ENCODE peak calls at places on chromosomes 13 and 19, in nine cellular contexts. N, T, V, X, A, K, J, H and M are unnamed samples. For H3K4me1, the result is how much of the 10 kb centered on the place peaks cover.

GRCh38 chr19:1153891-1154730 is 20.0 kb downstream of the SBNO2 start:
- DNase-seq in J (no peak), H (no peak), X (no peak), K (no peak), A (no peak), N (no peak), T (no peak), V (no peak), M (peak)

GRCh38 chr13:31588331-31588730 is 151.0 kb upstream of the RXFP2 start:
- DNase-seq in J (no peak), X (no peak), A (no peak), V (no peak), N (no peak), K (no peak), H (no peak), T (no peak), M (no peak)

GRCh38 chr19:7902796-7903243 is 857 bp upstream of the MAP2K7 start:
- DNase-seq in X (no peak), V (no peak), N (no peak), K (no peak), T (no peak), H (peak), A (no peak), J (no peak), M (no peak)

GRCh38 chr13:41590643-41591042 is 133.3 kb downstream of the RGCC start:
- DNase-seq in J (no peak), V (no peak), X (no peak), N (no peak), H (peak), T (no peak), A (no peak), K (no peak), M (no peak)

GRCh38 chr13:113616991-113617749 is 32.6 kb downstream of the TFDP1 start:
- DNase-seq in V (no peak), X (no peak), T (no peak), A (no peak), K (peak), N (peak), H (no peak), J (peak), M (no peak)

GRCh38 chr19:6590458-6591319 is at the start of gene CD70:
- DNase-seq in T (peak), N (no peak), X (no peak), H (no peak), A (no peak), J (no peak), K (peak), V (no peak), M (no peak)

GRCh38 chr13:44930907-44931676 is 58.2 kb downstream of the NUFIP1 start:
- DNase-seq in X (no peak), H (peak), A (no peak), T (no peak), K (peak), N (no peak), J (peak), V (no peak), M (no peak)

GRCh38 chr13:94548382-94549240 is 47.3 kb downstream of the TGDS start:
- DNase-seq in K (peak), T (peak), H (peak), A (peak), J (peak), N (peak), V (peak), X (peak), M (peak)

GRCh38 chr19:32067686-32068085 is 277.7 kb upstream of the ZNF507 start:
- DNase-seq in J (no peak), H (no peak), T (no peak), X (no peak), N (no peak), V (no peak), A (no peak), K (peak), M (no peak)

GRCh38 chr19:7340959-7341837 is 7.5 kb upstream of the ARHGEF18 start:
- DNase-seq in T (peak), V (peak), J (peak), N (peak), K (peak), H (peak), A (peak), X (peak), M (peak)

GRCh38 chr13:113599396-113599795 is 14.8 kb downstream of the TFDP1 start:
- DNase-seq in J (no peak), N (no peak), V (no peak), X (peak), K (no peak), A (no peak), T (no peak), H (no peak), M (peak)

GRCh38 chr13:27857271-27857670 is 62.5 kb upstream of the PDX1 start:
- DNase-seq in K (peak), J (no peak), T (no peak), A (no peak), X (no peak), H (no peak), N (no peak), V (no peak), M (no peak)

GRCh38 chr19:45322311-45322710 is 364 bp downstream of the CKM start:
- DNase-seq in A (no peak), X (no peak), J (no peak), K (no peak), V (no peak), H (no peak), N (no peak), T (no peak), M (no peak)

GRCh38 chr13:93689333-93689732 is 462.7 kb downstream of the GPC6 start:
- DNase-seq in A (no peak), V (no peak), H (peak), X (no peak), J (no peak), T (no peak), K (no peak), N (peak), M (no peak)

GRCh38 chr19:7811989-7812388 is 18.0 kb upstream of the EVI5L start:
- DNase-seq in V (no peak), J (no peak), N (peak), X (no peak), K (no peak), T (no peak), A (no peak), H (no peak), M (no peak)

GRCh38 chr13:19864018-19864338 is 529 bp upstream of the ZMYM5 start:
- DNase-seq in X (peak), A (no peak), N (no peak), H (no peak), V (peak), K (peak), J (peak), T (no peak), M (peak)

GRCh38 chr19:5718032-5718578 is 1.8 kb downstream of the LONP1 start:
- DNase-seq in A (no peak), K (no peak), V (no peak), N (peak), T (no peak), H (no peak), X (no peak), J (peak), M (no peak)

GRCh38 chr19:2923510-2923909 is 21.3 kb downstream of the ZNF77 start:
- DNase-seq in K (no peak), T (no peak), A (no peak), J (peak), X (no peak), V (no peak), H (peak), N (peak), M (no peak)

GRCh38 chr13:93004919-93005318 is 221.7 kb upstream of the GPC6 start:
- DNase-seq in V (no peak), N (peak), K (peak), T (no peak), X (no peak), J (peak), H (no peak), A (no peak), M (no peak)

GRCh38 chr19:994516-994915 is 5.7 kb upstream of the GRIN3B start:
- DNase-seq in A (no peak), H (no peak), V (no peak), J (no peak), X (no peak), K (no peak), N (no peak), T (no peak), M (no peak)

GRCh38 chr13:74573654-74574053 is 439.4 kb upstream of the KLF12 start:
- DNase-seq in N (no peak), J (peak), V (no peak), A (no peak), T (no peak), H (no peak), X (no peak), K (peak), M (no peak)

GRCh38 chr13:37701972-37702371 is 103.4 kb upstream of the POSTN start:
- DNase-seq in A (no peak), V (peak), K (no peak), H (peak), N (peak), T (no peak), X (no peak), J (peak), M (no peak)

GRCh38 chr13:86813198-86813597 is 858.0 kb upstream of the SLITRK5 start:
- DNase-seq in N (no peak), K (peak), H (no peak), J (no peak), X (no peak), T (no peak), A (no peak), V (no peak), M (no peak)

GRCh38 chr19:41327076-41327475 is 17.1 kb downstream of the CCDC97 start:
- DNase-seq in A (no peak), H (no peak), V (no peak), K (no peak), J (no peak), T (no peak), X (no peak), N (no peak), M (no peak)
- H3K4me1 ChIP-seq in A (under half), H (half or more), V (half or more), K (half or more), J (under half), T (under half), X (half or more), N (half or more), M (half or more)

DNA sequence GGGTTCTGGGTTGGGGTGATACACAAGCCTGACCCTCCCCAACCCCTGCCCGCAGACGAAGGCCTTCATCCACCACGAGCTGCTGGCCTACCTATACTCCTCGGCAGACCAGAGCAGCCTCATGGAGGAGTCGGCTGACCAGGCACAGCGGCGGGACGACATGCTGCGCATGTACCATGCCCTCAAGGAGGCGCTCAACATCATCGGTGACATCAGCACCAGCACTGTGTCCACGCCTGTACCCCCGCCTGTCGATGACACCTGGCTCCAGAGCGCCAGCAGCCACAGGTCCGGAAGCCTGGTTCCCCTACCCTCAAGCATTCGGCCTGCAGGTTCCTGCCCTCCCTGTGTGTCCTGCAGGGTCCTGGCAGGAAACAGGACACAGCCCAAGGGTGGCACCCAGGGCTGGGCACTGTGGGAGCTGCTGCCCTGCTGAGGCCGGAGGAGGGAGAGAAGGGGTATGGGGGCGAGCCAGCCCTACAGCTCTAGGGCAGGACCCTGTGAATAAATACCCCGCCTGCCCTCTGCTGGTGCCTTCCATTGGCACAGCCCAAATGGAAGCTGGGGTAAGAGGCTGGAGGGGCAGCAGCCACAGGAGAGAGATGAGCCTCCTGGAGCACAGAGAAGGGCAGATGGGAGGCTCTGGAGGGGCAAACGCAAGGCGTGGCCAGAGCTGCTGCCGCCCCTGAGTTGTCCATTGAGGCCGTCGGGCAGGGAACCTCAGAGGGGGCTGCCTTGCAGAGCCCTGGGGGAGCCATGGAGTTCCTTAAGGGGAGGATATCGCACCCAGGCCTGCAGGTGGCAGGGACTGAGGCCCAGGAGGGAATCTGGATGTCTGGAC is 6.8 kb downstream of the TMED1 start:
- DNase-seq in V (peak), T (no peak), N (no peak), K (peak), A (no peak), X (peak), H (peak), J (no peak), M (no peak)
- TF ChIP-seq CTCF in V (no peak), T (no peak), N (no peak), K (peak), A (no peak), X (no peak), H (peak), J (no peak), M (no peak)

GRCh38 chr13:77213644-77214043 is 113.2 kb downstream of the MYCBP2 start:
- DNase-seq in N (peak), J (peak), V (no peak), T (no peak), X (no peak), K (no peak), H (peak), A (no peak), M (no peak)
- H3K27ac ChIP-seq in N (no peak), J (no peak), V (no peak), T (no peak), X (no peak), K (no peak), H (no peak), A (no peak), M (no peak)

DNA sequence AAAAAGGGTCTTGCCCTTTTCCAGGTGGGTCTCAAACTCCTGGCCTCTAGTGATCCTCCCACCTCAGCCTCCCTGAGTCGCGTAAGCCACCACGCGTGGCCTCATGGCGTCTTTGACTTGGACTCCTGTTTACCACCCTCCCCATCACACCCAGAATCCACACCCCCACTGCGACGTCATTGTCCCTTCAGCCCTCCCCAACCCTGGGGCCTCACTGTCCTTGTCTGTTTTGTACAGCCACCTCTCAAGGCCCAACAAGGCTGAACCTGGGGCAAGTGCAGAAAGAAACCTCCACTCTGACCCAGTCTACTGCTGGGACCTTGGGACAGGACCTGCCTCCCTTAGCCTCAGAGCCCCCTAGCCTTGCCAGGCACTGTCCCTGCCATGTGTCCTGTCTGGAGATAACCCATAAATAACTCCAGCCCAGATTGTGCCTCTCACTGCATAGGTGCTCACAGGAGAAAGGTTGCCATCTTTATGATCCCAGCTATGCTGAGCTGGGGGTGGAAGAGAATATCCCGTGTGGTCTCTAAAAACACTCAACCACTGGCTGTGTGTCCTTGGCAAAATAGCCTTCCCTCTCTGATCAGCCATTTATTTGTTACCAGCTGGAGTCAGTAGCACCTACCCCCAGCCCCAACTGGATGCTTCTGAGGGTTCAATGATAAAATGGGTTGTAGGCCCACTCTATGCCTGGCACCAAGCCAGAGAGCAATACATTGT is 1.8 kb upstream of the IFI30 start:
- DNase-seq in X (peak), K (no peak), J (no peak), T (peak), H (no peak), V (no peak), N (no peak), A (no peak), M (peak)
- H3K4me1 ChIP-seq in X (under half), K (under half), J (under half), T (under half), H (under half), V (under half), N (under half), A (under half), M (under half)

GRCh38 chr13:90883592-90883991 is 463.9 kb upstream of the MIR17HG start:
- DNase-seq in H (peak), X (no peak), J (no peak), V (no peak), A (no peak), T (no peak), N (no peak), K (no peak), M (no peak)
- TF ChIP-seq CTCF in H (peak), X (no peak), J (no peak), V (no peak), A (no peak), T (no peak), N (no peak), K (no peak), M (no peak)

GRCh38 chr13:50998326-50998725 is 88.7 kb downstream of the RNASEH2B start:
- DNase-seq in K (no peak), H (no peak), V (no peak), J (no peak), A (no peak), X (no peak), T (no peak), N (no peak), M (no peak)

GRCh38 chr13:51001335-51001734 is 91.7 kb downstream of the RNASEH2B start:
- DNase-seq in K (no peak), H (no peak), X (no peak), J (no peak), V (no peak), N (no peak), A (no peak), T (no peak), M (no peak)

GRCh38 chr13:50999641-51000040 is 90.0 kb downstream of the RNASEH2B start:
- DNase-seq in N (no peak), V (no peak), H (no peak), T (no peak), A (no peak), X (no peak), K (no peak), J (no peak), M (no peak)

GRCh38 chr13:51000576-51001260 is 91.1 kb downstream of the RNASEH2B start:
- DNase-seq in V (peak), H (peak), T (no peak), A (no peak), K (no peak), X (no peak), N (peak), J (peak), M (no peak)

GRCh38 chr13:51000058-51000457 is 90.5 kb downstream of the RNASEH2B start:
- DNase-seq in X (no peak), A (no peak), K (no peak), J (no peak), V (no peak), N (no peak), T (no peak), H (no peak), M (no peak)
- H3K27ac ChIP-seq in X (no peak), A (no peak), K (no peak), J (peak), V (no peak), N (no peak), T (no peak), H (no peak), M (no peak)

GRCh38 chr19:50371914-50372475 is 4.3 kb upstream of the NR1H2 start:
- DNase-seq in N (no peak), X (peak), A (no peak), H (no peak), J (no peak), T (no peak), V (no peak), K (no peak), M (no peak)

GRCh38 chr19:50365434-50366306 is at the start of gene NAPSA:
- DNase-seq in J (no peak), X (peak), T (peak), K (no peak), A (no peak), V (no peak), N (no peak), H (no peak), M (peak)

GRCh38 chr19:50368649-50369570 is 3.5 kb upstream of the NAPSA start:
- DNase-seq in N (peak), J (peak), H (peak), A (peak), X (peak), T (peak), K (peak), V (peak), M (peak)
- H3K4me1 ChIP-seq in N (under half), J (under half), H (under half), A (under half), X (under half), T (under half), K (under half), V (under half), M (under half)

GRCh38 chr19:13240312-13241022 is 90.3 kb downstream of the IER2 start:
- DNase-seq in H (peak), K (no peak), X (no peak), A (no peak), N (no peak), V (no peak), J (no peak), T (no peak), M (no peak)
- TF ChIP-seq CTCF in H (no peak), K (no peak), X (no peak), A (no peak), N (no peak), V (no peak), J (no peak), T (no peak), M (no peak)

GRCh38 chr19:38898788-38899446 is 501 bp downstream of the SIRT2 start:
- DNase-seq in V (no peak), A (no peak), J (peak), T (no peak), X (no peak), N (peak), K (peak), H (peak), M (no peak)
- H3K27ac ChIP-seq in V (peak), A (peak), J (no peak), T (peak), X (peak), N (peak), K (no peak), H (no peak), M (peak)

DNA sequence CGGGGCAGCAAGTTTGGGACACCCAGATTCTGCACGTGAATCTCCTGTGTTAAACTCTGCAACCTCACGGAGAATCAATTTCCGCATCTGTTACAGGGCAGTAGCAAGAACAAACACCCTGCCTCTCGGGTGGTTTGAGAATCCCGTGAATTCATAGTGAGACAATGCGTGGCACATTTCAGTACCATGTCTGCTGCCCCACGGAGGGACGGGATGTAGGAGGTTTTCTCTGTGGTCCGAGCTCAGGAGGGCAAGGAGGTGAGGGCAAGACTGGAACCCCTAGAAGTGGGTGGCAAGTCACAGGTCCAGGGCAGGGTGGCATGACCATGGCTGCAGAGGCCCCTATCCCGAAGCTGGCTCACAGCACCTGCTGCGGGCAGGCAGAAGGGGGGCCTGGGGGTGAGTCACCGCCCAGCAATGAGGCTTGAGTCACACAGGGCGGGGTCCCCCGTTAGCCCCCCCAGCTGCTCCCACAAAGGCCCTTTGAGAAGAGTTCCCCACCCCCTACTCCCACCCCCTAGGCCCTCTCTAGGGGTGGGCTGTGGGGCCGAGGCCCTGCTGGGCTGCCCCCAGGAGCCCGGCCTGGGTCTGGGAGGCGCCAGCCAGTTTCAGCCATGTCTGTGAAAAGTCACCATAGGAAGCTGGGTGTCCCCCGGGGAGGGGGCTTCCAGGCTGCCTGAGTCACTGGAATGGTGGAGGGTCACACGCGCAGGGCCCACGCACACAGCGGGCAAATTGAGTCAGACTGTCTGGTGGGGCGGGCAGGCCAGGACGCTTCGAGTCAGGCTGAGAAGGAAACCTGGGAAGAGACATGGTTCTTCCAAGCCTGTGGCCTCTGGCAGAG is 25.8 kb upstream of the NANOS3 start:
- DNase-seq in H (peak), V (peak), N (peak), A (peak), X (peak), T (no peak), J (peak), K (no peak), M (peak)
- H3K4me1 ChIP-seq in H (half or more), V (under half), N (under half), A (under half), X (half or more), T (under half), J (under half), K (under half), M (under half)